ENCODE peak calls at places on chromosomes 11 and 22, in six cellular contexts. L is K562, P is sigmoid colon, W is heart left ventricle, N is uterus, Q is HCT116. O is an unnamed sample.

GRCh38 chr22:24578355-24579241 is 14.3 kb downstream of the LRRC75B start:
- DNase-seq in L (no peak), P (no peak), W (no peak), N (no peak), Q (no peak), O (no peak)

GRCh38 chr11:126853732-126854131 is 146.8 kb downstream of the KIRREL3 start:
- DNase-seq in L (no peak), P (no peak), W (no peak), N (no peak), Q (no peak), O (no peak)

GRCh38 chr11:63917685-63918523 is 940 bp upstream of the RCOR2 start:
- DNase-seq in L (peak), P (peak), W (peak), N (peak), Q (peak), O (peak)

GRCh38 chr11:44818110-44818509 is 91.3 kb downstream of the TSPAN18 start:
- DNase-seq in L (no peak), P (no peak), W (no peak), N (no peak), Q (no peak), O (no peak)

GRCh38 chr22:50049299-50050195 is 8.6 kb downstream of the TTLL8 start:
- DNase-seq in L (no peak), P (no peak), W (no peak), N (no peak), Q (no peak), O (no peak)

GRCh38 chr22:40322818-40323447 is 23.4 kb upstream of the ADSL start:
- DNase-seq in L (no peak), P (no peak), W (no peak), N (no peak), Q (no peak), O (no peak)

GRCh38 chr11:126431401-126432064 is 76.0 kb downstream of the ST3GAL4 start:
- DNase-seq in L (no peak), P (peak), W (peak), N (peak), Q (no peak), O (peak)

GRCh38 chr22:40022536-40023225 is 27.9 kb downstream of the FAM83F start:
- DNase-seq in L (no peak), P (no peak), W (no peak), N (no peak), Q (no peak), O (no peak)

DNA sequence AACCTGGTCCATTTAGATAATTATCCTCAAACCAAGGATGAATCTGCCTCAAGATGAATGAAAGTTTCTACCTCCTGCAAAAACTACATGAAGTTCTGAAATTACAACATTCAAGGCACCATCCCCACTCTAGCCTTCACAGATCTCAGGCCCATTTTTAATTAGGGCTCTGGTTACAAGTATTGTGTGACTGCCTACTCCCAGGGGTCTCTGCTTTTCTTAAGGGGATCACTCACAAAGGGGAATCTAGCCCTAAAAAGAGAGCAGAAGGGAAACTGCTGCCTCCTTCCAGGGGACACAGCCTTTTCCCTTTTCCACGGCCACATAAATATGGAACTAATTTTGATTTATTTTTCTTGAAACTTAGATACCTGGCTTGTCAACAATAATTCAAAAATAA is 17.4 kb upstream of the TMEM135 start:
- DNase-seq in L (no peak), P (no peak), W (no peak), N (no peak), Q (no peak), O (no peak)
- TF ChIP-seq POLR2A in L (no peak), P (no peak), W (no peak), N (no peak), Q (no peak), O (no peak)

DNA sequence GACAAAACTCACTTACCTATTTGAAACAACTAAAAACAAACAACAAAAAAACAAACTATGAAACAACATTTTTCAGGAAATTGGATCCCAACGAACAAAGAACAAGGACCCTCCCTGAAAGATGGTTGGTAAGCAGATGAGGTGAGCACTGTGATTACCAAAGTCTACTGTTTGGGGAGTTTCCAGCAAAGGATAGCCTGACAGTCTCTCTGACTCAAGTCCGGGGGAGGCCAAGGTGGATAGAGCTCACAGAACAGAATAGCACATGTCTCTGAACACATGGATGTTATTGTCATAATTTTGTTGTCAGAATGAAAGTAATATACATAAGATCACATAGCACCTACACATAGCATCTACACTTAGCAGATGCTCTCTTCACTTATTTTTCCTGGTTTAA is 501.2 kb upstream of the TENM4 start:
- DNase-seq in L (no peak), P (no peak), W (no peak), N (no peak), Q (no peak), O (no peak)
- TF ChIP-seq POLR2A in L (no peak), P (no peak), W (no peak), N (no peak), Q (no peak), O (no peak)

GRCh38 chr11:66882540-66882939 is 25.7 kb downstream of the LRFN4 start:
- DNase-seq in L (no peak), P (no peak), W (no peak), N (no peak), Q (no peak), O (no peak)

GRCh38 chr11:66881436-66881835 is 24.6 kb downstream of the LRFN4 start:
- DNase-seq in L (no peak), P (no peak), W (no peak), N (no peak), Q (no peak), O (no peak)

GRCh38 chr11:66879583-66879982 is 22.7 kb downstream of the LRFN4 start:
- DNase-seq in L (no peak), P (no peak), W (no peak), N (no peak), Q (no peak), O (no peak)

GRCh38 chr11:66881927-66882452 is 25.1 kb downstream of the LRFN4 start:
- DNase-seq in L (no peak), P (no peak), W (no peak), N (no peak), Q (no peak), O (no peak)

DNA sequence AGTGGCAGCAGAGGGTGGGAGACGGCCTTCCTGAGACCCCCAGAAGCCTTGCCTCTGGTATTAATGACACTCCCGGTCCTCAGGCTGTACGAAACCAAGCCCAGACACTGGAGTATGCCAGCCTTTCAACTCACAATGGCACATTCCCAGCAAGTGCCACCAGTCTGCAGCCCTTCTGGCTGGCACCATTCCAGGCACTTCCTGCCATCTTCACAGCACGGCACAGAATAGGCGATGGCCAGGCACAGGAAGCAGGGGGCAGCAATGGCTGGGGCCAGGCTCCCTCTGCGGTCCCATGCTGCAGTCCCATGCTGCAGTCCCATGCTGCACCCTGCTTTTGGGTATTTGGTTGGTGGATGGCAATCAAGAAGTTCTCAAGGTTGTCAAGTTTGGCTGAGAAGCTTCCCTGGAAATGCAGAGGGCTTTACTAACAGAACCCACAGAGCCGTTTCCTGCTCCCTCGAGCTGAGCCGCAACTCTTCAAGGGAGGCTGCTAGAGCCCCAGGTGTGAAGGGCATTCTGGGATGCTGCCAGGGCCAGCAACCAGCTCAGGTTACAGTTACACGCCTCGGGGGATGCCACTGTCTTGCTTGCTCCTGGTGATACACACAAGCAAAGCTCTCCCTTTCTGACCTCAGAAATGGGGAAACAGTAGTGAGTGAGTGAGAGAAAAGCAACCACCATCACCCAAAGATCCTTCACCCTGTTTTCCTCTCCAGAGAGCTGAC is 23.8 kb downstream of the LRFN4 start:
- DNase-seq in L (no peak), P (no peak), W (peak), N (no peak), Q (no peak), O (no peak)
- TF ChIP-seq POLR2A in L (no peak), P (no peak), W (no peak), N (no peak), Q (no peak), O (no peak)

DNA sequence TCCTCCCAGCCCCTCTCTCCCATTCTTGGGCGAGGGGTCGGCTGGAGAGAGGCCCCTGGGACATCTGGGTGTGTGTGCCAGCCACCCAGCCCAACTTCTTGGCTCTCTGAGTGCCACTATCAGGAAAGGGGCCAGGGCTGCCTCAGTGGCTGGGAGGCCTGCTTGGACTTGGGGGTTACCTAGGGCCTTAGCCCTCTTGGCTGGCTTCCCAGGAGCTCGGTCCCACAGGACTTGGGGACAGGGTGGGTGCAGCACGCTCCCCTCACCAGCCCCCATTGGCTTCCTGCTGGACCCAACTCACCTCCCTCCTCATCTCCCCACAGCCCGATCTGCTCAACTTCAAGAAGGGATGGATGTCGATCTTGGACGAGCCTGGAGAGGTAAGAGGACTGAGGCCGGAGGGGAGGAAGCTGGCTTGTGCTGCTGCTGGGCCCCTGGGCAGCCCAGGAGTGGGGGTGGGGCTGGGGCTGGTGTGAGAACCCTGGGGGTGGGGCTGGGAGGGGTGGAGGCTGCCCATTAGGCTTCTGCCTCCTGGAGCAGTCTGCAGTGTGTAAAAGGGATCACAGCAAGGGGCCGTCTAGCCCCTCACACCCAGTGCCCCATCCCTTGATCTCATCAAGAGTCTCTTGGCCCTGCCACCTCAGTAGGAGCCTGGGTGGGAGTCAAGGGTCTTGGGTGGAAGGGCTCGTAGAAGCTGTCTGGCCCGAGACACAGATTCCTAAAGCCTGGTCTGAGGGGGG is 54.8 kb downstream of the TRIOBP start:
- DNase-seq in L (no peak), P (no peak), W (no peak), N (no peak), Q (no peak), O (no peak)
- TF ChIP-seq POLR2A in L (no peak), P (no peak), W (no peak), N (no peak), Q (peak), O (no peak)

GRCh38 chr22:30325065-30325720 is 1.5 kb downstream of the TBC1D10A start:
- DNase-seq in L (peak), P (peak), W (peak), N (peak), Q (no peak), O (peak)
- TF ChIP-seq POLR2A in L (no peak), P (no peak), W (peak), N (no peak), Q (no peak), O (no peak)

DNA sequence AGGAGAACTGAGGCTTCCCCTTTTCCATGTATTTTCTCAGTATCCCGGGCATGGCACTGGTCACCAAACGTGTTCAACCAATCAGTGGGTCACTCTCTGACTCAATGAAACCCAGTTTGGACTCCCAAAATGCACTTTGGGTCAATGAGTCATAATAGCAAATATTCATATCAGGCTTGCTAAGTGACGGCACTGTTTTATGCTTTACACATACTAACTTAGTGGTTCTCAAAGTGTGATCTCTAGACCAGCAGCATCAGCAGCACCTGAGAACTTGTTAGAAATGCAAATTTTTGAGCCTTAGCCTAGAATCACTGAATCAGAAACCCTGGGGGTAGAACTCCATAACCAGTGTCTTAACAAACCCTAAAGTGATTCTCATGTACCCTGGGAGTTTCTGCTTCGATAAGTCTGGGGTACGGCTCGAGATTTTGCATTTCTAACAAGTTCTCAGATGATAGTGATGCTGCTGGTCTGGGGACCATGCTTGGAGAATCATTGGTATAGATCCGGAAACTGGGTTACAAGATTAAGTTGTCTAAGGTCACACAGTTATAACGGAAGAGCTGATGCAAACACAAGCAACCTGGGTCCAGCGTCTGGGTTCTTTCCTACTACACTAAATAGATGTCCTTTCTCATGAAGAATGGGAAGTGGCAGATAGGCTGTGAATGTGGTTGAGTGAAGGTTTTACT is 35.6 kb downstream of the ETS1 start:
- DNase-seq in L (no peak), P (no peak), W (no peak), N (no peak), Q (no peak), O (no peak)
- TF ChIP-seq POLR2A in L (no peak), P (no peak), W (no peak), N (no peak), Q (no peak), O (no peak)

GRCh38 chr22:35589071-35589735 is 27.9 kb downstream of the MB start:
- DNase-seq in L (no peak), P (peak), W (no peak), N (peak), Q (peak), O (peak)
- TF ChIP-seq POLR2A in L (no peak), P (no peak), W (no peak), N (no peak), Q (no peak), O (no peak)

GRCh38 chr11:18633256-18634139 is 644 bp downstream of the SPTY2D1 start:
- DNase-seq in L (no peak), P (peak), W (no peak), N (no peak), Q (no peak), O (no peak)
- TF ChIP-seq POLR2A in L (no peak), P (no peak), W (no peak), N (no peak), Q (no peak), O (no peak)

DNA sequence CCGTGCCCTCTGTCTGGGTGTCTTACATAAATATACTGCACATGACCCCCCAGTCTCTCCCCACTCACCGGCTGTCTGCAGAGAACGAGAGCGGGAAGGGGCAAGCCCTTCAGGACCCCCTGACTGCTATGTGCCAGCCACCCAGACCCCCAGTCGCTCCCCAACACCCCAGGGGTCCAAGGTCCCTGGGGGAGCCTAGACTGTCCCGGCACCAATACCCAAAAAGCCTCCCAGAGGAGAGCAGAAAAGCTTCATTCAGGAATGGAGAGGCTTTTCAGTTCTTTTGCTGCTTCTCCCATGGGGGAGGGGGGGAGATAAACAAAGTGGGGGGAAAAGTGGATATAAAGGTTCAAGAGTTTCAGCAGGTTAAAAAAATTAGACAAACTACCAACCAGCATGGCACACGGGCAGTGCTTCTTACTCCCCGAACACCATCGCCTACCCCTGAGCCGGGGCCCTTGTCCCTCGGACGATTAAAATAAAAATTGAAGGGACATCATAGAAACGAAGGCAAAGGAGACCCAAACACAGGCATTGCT is 1.4 kb downstream of the CSNK1E start:
- DNase-seq in L (no peak), P (no peak), W (no peak), N (no peak), Q (no peak), O (no peak)
- TF ChIP-seq POLR2A in L (no peak), P (no peak), W (no peak), N (no peak), Q (no peak), O (no peak)

DNA sequence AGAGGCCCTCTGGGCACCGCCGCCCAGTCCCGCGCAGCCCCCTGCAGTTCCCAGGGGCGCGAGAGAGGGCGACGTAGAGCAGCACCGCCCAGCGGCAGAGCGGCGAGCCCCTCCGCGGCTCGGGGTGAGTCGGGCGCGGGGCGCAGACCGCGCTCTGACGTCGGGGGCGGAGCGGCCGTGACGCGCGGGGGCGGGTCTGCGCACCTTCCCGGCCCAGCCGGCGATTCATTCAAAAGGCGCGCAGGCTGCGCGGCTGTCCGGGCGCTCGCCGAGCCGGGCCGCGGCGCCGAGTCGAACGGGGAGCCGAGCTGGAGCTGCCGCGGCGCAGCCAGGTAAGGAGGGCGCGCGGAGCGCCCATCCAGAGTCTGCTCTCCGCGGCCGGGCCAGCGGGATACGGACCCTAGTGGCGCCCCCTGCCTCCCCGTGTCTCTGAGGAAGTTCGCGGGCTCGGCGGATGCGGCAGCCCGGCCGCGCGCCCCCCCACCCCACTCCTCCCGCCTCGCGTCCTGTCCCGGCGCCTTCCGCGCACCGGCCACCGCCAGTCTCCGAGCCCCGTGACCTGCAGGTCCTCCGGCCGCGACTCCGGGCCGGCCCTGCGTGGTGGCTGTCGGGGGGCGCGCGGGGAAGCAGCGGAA is at the start of gene RELT:
- DNase-seq in L (peak), P (peak), W (peak), N (peak), Q (peak), O (peak)
- TF ChIP-seq POLR2A in L (peak), P (no peak), W (peak), N (peak), Q (peak), O (peak)